ENCODE peak calls at places on chromosomes 4 and X, in ten cellular contexts. B, U, K, Q, C, F, P, G, W and H are unnamed samples.

GRCh38 chr4:80385397-80386280 is 50.1 kb downstream of the CFAP299 start:
- DNase-seq in C (no peak), W (no peak), B (no peak), U (no peak), P (no peak), F (no peak), Q (no peak), K (no peak), G (no peak), H (no peak)

GRCh38 chr4:25100710-25101109 is 59.5 kb downstream of the SEPSECS start:
- DNase-seq in K (no peak), P (no peak), G (no peak), U (no peak), W (no peak), Q (no peak), C (no peak), B (no peak), F (no peak), H (no peak)

GRCh38 chr4:38313175-38313574 is 350.8 kb upstream of the KLF3 start:
- DNase-seq in P (no peak), W (no peak), C (no peak), K (no peak), U (no peak), F (no peak), B (no peak), Q (no peak), G (no peak), H (peak)

GRCh38 chr4:96099031-96099430 is 259.1 kb downstream of the PDHA2 start:
- DNase-seq in G (no peak), B (no peak), P (no peak), U (no peak), K (no peak), Q (no peak), W (no peak), C (no peak), F (no peak), H (no peak)

GRCh38 chr4:67721770-67722597 is 21.0 kb upstream of the UBA6 start:
- DNase-seq in U (no peak), K (no peak), P (no peak), W (peak), F (no peak), G (no peak), C (no peak), B (no peak), Q (no peak), H (no peak)

GRCh38 chr4:145939856-145940255 is 1.2 kb upstream of the ZNF827 start:
- DNase-seq in B (no peak), C (no peak), W (no peak), Q (no peak), P (no peak), K (no peak), F (no peak), G (no peak), U (no peak), H (no peak)

GRCh38 chr4:119498520-119498919 is 130.1 kb downstream of the PDE5A start:
- DNase-seq in F (no peak), U (no peak), B (no peak), K (peak), P (no peak), C (peak), Q (no peak), W (no peak), G (peak), H (no peak)

GRCh38 chr4:137474711-137475301 is 57.5 kb downstream of the PCDH18 start:
- DNase-seq in W (no peak), B (no peak), F (no peak), P (no peak), G (no peak), K (no peak), U (no peak), Q (no peak), C (peak), H (peak)

GRCh38 chr4:166658585-166658984 is 575.7 kb downstream of the SPOCK3 start:
- DNase-seq in U (no peak), G (no peak), B (no peak), P (no peak), W (no peak), C (no peak), K (no peak), Q (no peak), F (no peak), H (no peak)

GRCh38 chr4:95193391-95194224 is 355.2 kb downstream of the UNC5C start:
- DNase-seq in F (no peak), B (no peak), Q (no peak), P (no peak), G (no peak), U (no peak), C (peak), W (no peak), K (no peak), H (no peak)

GRCh38 chrX:19697416-19697815 is 182.1 kb upstream of the MAP3K15 start:
- DNase-seq in B (no peak), F (no peak), P (no peak), C (no peak), G (no peak), Q (no peak), K (no peak), W (no peak), U (no peak), H (no peak)

GRCh38 chr4:74278490-74278889 is 29.8 kb upstream of the EPGN start:
- DNase-seq in F (no peak), C (no peak), Q (no peak), P (no peak), W (no peak), K (no peak), U (no peak), G (no peak), B (no peak), H (no peak)

GRCh38 chr4:1809754-1810502 is 16.8 kb downstream of the FGFR3 start:
- DNase-seq in K (peak), B (peak), G (peak), P (peak), C (peak), U (peak), Q (no peak), W (peak), F (peak), H (peak)

GRCh38 chr4:7691061-7691460 is 248.6 kb downstream of the AFAP1 start:
- DNase-seq in B (no peak), G (no peak), K (no peak), W (no peak), Q (no peak), U (no peak), P (no peak), F (no peak), C (no peak), H (no peak)

GRCh38 chr4:186037692-186038658 is 31.0 kb upstream of the TLR3 start:
- DNase-seq in Q (peak), K (no peak), W (no peak), C (peak), P (no peak), B (no peak), F (peak), G (peak), U (peak), H (peak)

GRCh38 chr4:120052840-120053239 is 13.8 kb downstream of the MAD2L1 start:
- DNase-seq in B (no peak), G (no peak), K (peak), W (no peak), P (no peak), Q (peak), U (no peak), F (no peak), C (peak), H (no peak)

GRCh38 chrX:51837926-51838325 is 55.5 kb upstream of the MAGED1 start:
- DNase-seq in G (no peak), F (no peak), P (no peak), W (no peak), U (no peak), C (no peak), Q (peak), K (peak), B (no peak), H (peak)

GRCh38 chr4:2971275-2971674 is 7.9 kb downstream of the GRK4 start:
- DNase-seq in P (no peak), F (no peak), U (no peak), G (no peak), K (no peak), Q (no peak), B (no peak), W (no peak), C (no peak), H (no peak)

GRCh38 chr4:157095716-157096115 is 19.8 kb downstream of the GLRB start:
- DNase-seq in U (no peak), B (no peak), F (no peak), K (no peak), W (no peak), G (no peak), P (no peak), C (no peak), Q (no peak), H (no peak)

GRCh38 chr4:7659429-7660175 is 224.9 kb upstream of the PSAPL1 start:
- DNase-seq in F (no peak), Q (no peak), U (no peak), K (no peak), B (no peak), G (no peak), P (no peak), W (no peak), C (no peak), H (no peak)

GRCh38 chr4:108350332-108350731 is 181.6 kb upstream of the LEF1 start:
- DNase-seq in U (no peak), F (no peak), B (no peak), P (no peak), W (no peak), Q (no peak), G (no peak), K (no peak), C (no peak), H (no peak)

GRCh38 chrX:111847491-111847890 is 28.5 kb upstream of the TRPC5OS start:
- DNase-seq in G (no peak), C (no peak), W (no peak), F (no peak), K (no peak), U (no peak), P (no peak), Q (no peak), B (no peak), H (no peak)

GRCh38 chr4:19999331-19999730 is 252.4 kb upstream of the SLIT2 start:
- DNase-seq in F (no peak), B (no peak), U (no peak), G (no peak), C (no peak), W (no peak), Q (no peak), P (no peak), K (no peak), H (no peak)

GRCh38 chrX:19672211-19672814 is 157.0 kb upstream of the MAP3K15 start:
- DNase-seq in W (no peak), B (no peak), P (no peak), K (no peak), G (no peak), C (no peak), F (no peak), Q (no peak), U (no peak), H (no peak)

GRCh38 chr4:164210377-164210776 is 543.6 kb upstream of the SMIM31 start:
- DNase-seq in K (no peak), C (no peak), F (no peak), W (no peak), U (no peak), G (no peak), P (no peak), B (no peak), Q (no peak), H (no peak)

GRCh38 chrX:153245288-153245731 is 66.2 kb downstream of the MAGEA1 start:
- DNase-seq in G (no peak), Q (no peak), F (no peak), K (no peak), B (no peak), P (no peak), W (no peak), C (no peak), U (no peak), H (no peak)

GRCh38 chr4:7127591-7127990 is 59.7 kb upstream of the GRPEL1 start:
- DNase-seq in C (no peak), F (no peak), U (no peak), P (no peak), K (no peak), B (no peak), W (no peak), G (no peak), Q (no peak), H (no peak)

GRCh38 chrX:78029663-78030062 is 60.2 kb upstream of the PGAM4 start:
- DNase-seq in W (no peak), K (no peak), G (peak), F (peak), B (no peak), U (no peak), P (no peak), Q (no peak), C (no peak), H (peak)